ENCODE peak calls at places on chromosome 20, in eight cellular contexts. One of them, this sample, is unnamed.

GRCh38 chr20:61980647-61981583 is 84.8 kb downstream of the TAF4 start:
- DNase-seq in stimulated activated naive CD4-positive, alpha-beta T cell: no peak
- DNase-seq in glutamatergic neuron: no peak
- DNase-seq in T1000: no peak
- DNase-seq in activated gamma-delta T cell treated with Interleukin-2 at 50 U/mL for 16 hours: no peak
- DNase-seq in NCI-H774: no peak
- DNase-seq in cardiac septum: peak
- DNase-seq in NCI-H1048: no peak
- DNase-seq in this sample: no peak

GRCh38 chr20:31670371-31671228 is 32.9 kb downstream of the COX4I2 start:
- DNase-seq in glutamatergic neuron: no peak
- DNase-seq in activated gamma-delta T cell treated with Interleukin-2 at 50 U/mL for 16 hours: no peak
- DNase-seq in NCI-H774: peak
- DNase-seq in cardiac septum: peak
- DNase-seq in T1000: no peak
- DNase-seq in stimulated activated naive CD4-positive, alpha-beta T cell: no peak
- DNase-seq in NCI-H1048: no peak
- DNase-seq in this sample: no peak

GRCh38 chr20:37529968-37530600 is 2.4 kb upstream of the BLCAP start:
- DNase-seq in T1000: no peak
- DNase-seq in stimulated activated naive CD4-positive, alpha-beta T cell: no peak
- DNase-seq in NCI-H1048: no peak
- DNase-seq in activated gamma-delta T cell treated with Interleukin-2 at 50 U/mL for 16 hours: no peak
- DNase-seq in cardiac septum: no peak
- DNase-seq in glutamatergic neuron: no peak
- DNase-seq in NCI-H774: no peak
- DNase-seq in this sample: no peak

GRCh38 chr20:45742596-45742995 is 20.4 kb downstream of the SPINT4 start:
- DNase-seq in cardiac septum: no peak
- DNase-seq in stimulated activated naive CD4-positive, alpha-beta T cell: no peak
- DNase-seq in glutamatergic neuron: no peak
- DNase-seq in T1000: no peak
- DNase-seq in NCI-H774: no peak
- DNase-seq in NCI-H1048: no peak
- DNase-seq in activated gamma-delta T cell treated with Interleukin-2 at 50 U/mL for 16 hours: no peak
- DNase-seq in this sample: no peak

GRCh38 chr20:21522479-21523397 is 8.9 kb upstream of the NKX2-2 start:
- DNase-seq in NCI-H774: peak
- DNase-seq in stimulated activated naive CD4-positive, alpha-beta T cell: no peak
- DNase-seq in activated gamma-delta T cell treated with Interleukin-2 at 50 U/mL for 16 hours: no peak
- DNase-seq in T1000: no peak
- DNase-seq in glutamatergic neuron: peak
- DNase-seq in NCI-H1048: no peak
- DNase-seq in cardiac septum: no peak
- DNase-seq in this sample: no peak

GRCh38 chr20:3406481-3407425 is 716 bp downstream of the DNAAF9 start:
- DNase-seq in glutamatergic neuron: peak
- DNase-seq in NCI-H774: no peak
- DNase-seq in NCI-H1048: no peak
- DNase-seq in T1000: peak
- DNase-seq in cardiac septum: peak
- DNase-seq in stimulated activated naive CD4-positive, alpha-beta T cell: peak
- DNase-seq in activated gamma-delta T cell treated with Interleukin-2 at 50 U/mL for 16 hours: no peak
- DNase-seq in this sample: peak

GRCh38 chr20:588476-588875 is 21.6 kb downstream of the TCF15 start:
- DNase-seq in NCI-H774: no peak
- DNase-seq in activated gamma-delta T cell treated with Interleukin-2 at 50 U/mL for 16 hours: no peak
- DNase-seq in NCI-H1048: no peak
- DNase-seq in cardiac septum: no peak
- DNase-seq in T1000: no peak
- DNase-seq in glutamatergic neuron: no peak
- DNase-seq in stimulated activated naive CD4-positive, alpha-beta T cell: no peak
- DNase-seq in this sample: no peak

GRCh38 chr20:40633123-40633850 is 55.7 kb downstream of the MAFB start:
- DNase-seq in activated gamma-delta T cell treated with Interleukin-2 at 50 U/mL for 16 hours: no peak
- DNase-seq in stimulated activated naive CD4-positive, alpha-beta T cell: no peak
- DNase-seq in T1000: no peak
- DNase-seq in glutamatergic neuron: no peak
- DNase-seq in cardiac septum: no peak
- DNase-seq in NCI-H774: no peak
- DNase-seq in NCI-H1048: no peak
- DNase-seq in this sample: no peak

GRCh38 chr20:45995213-45996097 is 13.3 kb upstream of the MMP9 start:
- DNase-seq in glutamatergic neuron: no peak
- DNase-seq in NCI-H1048: no peak
- DNase-seq in NCI-H774: no peak
- DNase-seq in T1000: no peak
- DNase-seq in cardiac septum: no peak
- DNase-seq in activated gamma-delta T cell treated with Interleukin-2 at 50 U/mL for 16 hours: no peak
- DNase-seq in stimulated activated naive CD4-positive, alpha-beta T cell: no peak
- DNase-seq in this sample: no peak

GRCh38 chr20:19583532-19584175 is 174.4 kb upstream of the RIN2 start:
- DNase-seq in NCI-H1048: peak
- DNase-seq in stimulated activated naive CD4-positive, alpha-beta T cell: peak
- DNase-seq in activated gamma-delta T cell treated with Interleukin-2 at 50 U/mL for 16 hours: peak
- DNase-seq in NCI-H774: peak
- DNase-seq in cardiac septum: peak
- DNase-seq in glutamatergic neuron: peak
- DNase-seq in T1000: no peak
- DNase-seq in this sample: peak

GRCh38 chr20:50980851-50981713 is 22.5 kb downstream of the MOCS3 start:
- DNase-seq in NCI-H1048: no peak
- DNase-seq in NCI-H774: peak
- DNase-seq in T1000: peak
- DNase-seq in activated gamma-delta T cell treated with Interleukin-2 at 50 U/mL for 16 hours: peak
- DNase-seq in glutamatergic neuron: peak
- DNase-seq in cardiac septum: no peak
- DNase-seq in stimulated activated naive CD4-positive, alpha-beta T cell: peak
- DNase-seq in this sample: peak

GRCh38 chr20:48146303-48146702 is 361.0 kb upstream of the SULF2 start:
- DNase-seq in cardiac septum: no peak
- DNase-seq in NCI-H1048: no peak
- DNase-seq in activated gamma-delta T cell treated with Interleukin-2 at 50 U/mL for 16 hours: no peak
- DNase-seq in stimulated activated naive CD4-positive, alpha-beta T cell: no peak
- DNase-seq in T1000: no peak
- DNase-seq in NCI-H774: no peak
- DNase-seq in glutamatergic neuron: no peak
- DNase-seq in this sample: no peak

GRCh38 chr20:50366270-50367103 is 143.7 kb upstream of the PTPN1 start:
- DNase-seq in NCI-H1048: peak
- DNase-seq in stimulated activated naive CD4-positive, alpha-beta T cell: peak
- DNase-seq in T1000: peak
- DNase-seq in cardiac septum: no peak
- DNase-seq in glutamatergic neuron: no peak
- DNase-seq in activated gamma-delta T cell treated with Interleukin-2 at 50 U/mL for 16 hours: no peak
- DNase-seq in NCI-H774: peak
- DNase-seq in this sample: no peak

GRCh38 chr20:1225263-1225728 is 548 bp upstream of the RAD21L1 start:
- DNase-seq in NCI-H1048: no peak
- DNase-seq in glutamatergic neuron: no peak
- DNase-seq in cardiac septum: no peak
- DNase-seq in activated gamma-delta T cell treated with Interleukin-2 at 50 U/mL for 16 hours: no peak
- DNase-seq in stimulated activated naive CD4-positive, alpha-beta T cell: no peak
- DNase-seq in T1000: no peak
- DNase-seq in NCI-H774: no peak
- DNase-seq in this sample: no peak

GRCh38 chr20:1177680-1178079 is 7.1 kb downstream of the TMEM74B start:
- DNase-seq in cardiac septum: no peak
- DNase-seq in T1000: no peak
- DNase-seq in stimulated activated naive CD4-positive, alpha-beta T cell: no peak
- DNase-seq in activated gamma-delta T cell treated with Interleukin-2 at 50 U/mL for 16 hours: no peak
- DNase-seq in glutamatergic neuron: no peak
- DNase-seq in NCI-H774: no peak
- DNase-seq in NCI-H1048: no peak
- DNase-seq in this sample: no peak

GRCh38 chr20:33298391-33298790 is 15.4 kb downstream of the BPIFB1 start:
- DNase-seq in stimulated activated naive CD4-positive, alpha-beta T cell: no peak
- DNase-seq in cardiac septum: no peak
- DNase-seq in NCI-H774: no peak
- DNase-seq in glutamatergic neuron: no peak
- DNase-seq in activated gamma-delta T cell treated with Interleukin-2 at 50 U/mL for 16 hours: no peak
- DNase-seq in T1000: no peak
- DNase-seq in NCI-H1048: no peak
- DNase-seq in this sample: no peak

GRCh38 chr20:8545212-8545611 is 413.1 kb downstream of the PLCB1 start:
- DNase-seq in glutamatergic neuron: no peak
- DNase-seq in NCI-H1048: no peak
- DNase-seq in activated gamma-delta T cell treated with Interleukin-2 at 50 U/mL for 16 hours: no peak
- DNase-seq in cardiac septum: no peak
- DNase-seq in NCI-H774: no peak
- DNase-seq in T1000: no peak
- DNase-seq in stimulated activated naive CD4-positive, alpha-beta T cell: no peak
- DNase-seq in this sample: no peak

GRCh38 chr20:58012731-58013510 is 215.5 kb downstream of the ANKRD60 start:
- DNase-seq in T1000: no peak
- DNase-seq in glutamatergic neuron: no peak
- DNase-seq in stimulated activated naive CD4-positive, alpha-beta T cell: no peak
- DNase-seq in NCI-H774: no peak
- DNase-seq in cardiac septum: no peak
- DNase-seq in activated gamma-delta T cell treated with Interleukin-2 at 50 U/mL for 16 hours: no peak
- DNase-seq in NCI-H1048: no peak
- DNase-seq in this sample: no peak

GRCh38 chr20:56574531-56575142 is 41.6 kb downstream of the FAM209B start:
- DNase-seq in activated gamma-delta T cell treated with Interleukin-2 at 50 U/mL for 16 hours: no peak
- DNase-seq in glutamatergic neuron: no peak
- DNase-seq in cardiac septum: no peak
- DNase-seq in T1000: no peak
- DNase-seq in NCI-H774: no peak
- DNase-seq in NCI-H1048: no peak
- DNase-seq in stimulated activated naive CD4-positive, alpha-beta T cell: no peak
- DNase-seq in this sample: no peak

GRCh38 chr20:62277253-62277652 is 25.5 kb upstream of the ADRM1 start:
- DNase-seq in NCI-H1048: no peak
- DNase-seq in stimulated activated naive CD4-positive, alpha-beta T cell: no peak
- DNase-seq in glutamatergic neuron: no peak
- DNase-seq in NCI-H774: no peak
- DNase-seq in T1000: no peak
- DNase-seq in cardiac septum: no peak
- DNase-seq in activated gamma-delta T cell treated with Interleukin-2 at 50 U/mL for 16 hours: no peak
- DNase-seq in this sample: no peak

GRCh38 chr20:57398231-57398821 is 7.1 kb downstream of the RBM38 start:
- DNase-seq in stimulated activated naive CD4-positive, alpha-beta T cell: peak
- DNase-seq in T1000: no peak
- DNase-seq in cardiac septum: no peak
- DNase-seq in NCI-H1048: no peak
- DNase-seq in glutamatergic neuron: no peak
- DNase-seq in activated gamma-delta T cell treated with Interleukin-2 at 50 U/mL for 16 hours: peak
- DNase-seq in NCI-H774: peak
- DNase-seq in this sample: no peak

GRCh38 chr20:11195899-11196558 is 522.2 kb upstream of the JAG1 start:
- DNase-seq in activated gamma-delta T cell treated with Interleukin-2 at 50 U/mL for 16 hours: no peak
- DNase-seq in stimulated activated naive CD4-positive, alpha-beta T cell: no peak
- DNase-seq in NCI-H774: no peak
- DNase-seq in glutamatergic neuron: no peak
- DNase-seq in cardiac septum: no peak
- DNase-seq in NCI-H1048: no peak
- DNase-seq in T1000: peak
- DNase-seq in this sample: no peak

This sample was measured in HS-27A.